ENCODE peak calls at places on chromosomes 16 and 17, in four cellular contexts. V is GM12878, C is K562, N is H1. G is an unnamed sample.

GRCh38 chr16:58198022-58198683 is at the start of gene CSNK2A2:
- DNase-seq in V (no peak), C (peak; percentile 96), N (no peak), G (peak; percentile 32)

GRCh38 chr16:48829361-48829760 is 219.4 kb upstream of the N4BP1 start:
- DNase-seq in V (no peak), C (no peak), N (no peak), G (no peak)

GRCh38 chr17:45096141-45096540 is 35.0 kb downstream of the NMT1 start:
- DNase-seq in V (no peak), C (no peak), N (no peak), G (peak; percentile 13)

GRCh38 chr16:12361016-12361415 is 384.5 kb downstream of the SNX29 start:
- DNase-seq in V (no peak), C (no peak), N (no peak), G (no peak)

GRCh38 chr17:69822314-69822875 is 252.6 kb upstream of the KCNJ16 start:
- DNase-seq in V (no peak), C (no peak), N (no peak), G (no peak)

GRCh38 chr17:76791053-76791980 is 53.4 kb downstream of the MFSD11 start:
- DNase-seq in V (peak; percentile 33), C (peak; percentile 79), N (no peak), G (no peak)

GRCh38 chr17:69853533-69854262 is 221.3 kb upstream of the KCNJ16 start:
- DNase-seq in V (no peak), C (no peak), N (no peak), G (no peak)

GRCh38 chr16:69924777-69925191 is 26.4 kb upstream of the CLEC18A start:
- DNase-seq in V (no peak), C (no peak), N (no peak), G (no peak)

GRCh38 chr16:74936902-74937560 is 47.9 kb downstream of the WDR59 start:
- DNase-seq in V (peak; percentile 50), C (no peak), N (no peak), G (no peak)

GRCh38 chr17:74457820-74458166 is 8.6 kb upstream of the CD300A start:
- DNase-seq in V (no peak), C (no peak), N (no peak), G (no peak)

GRCh38 chr17:1870592-1870991 is 40.8 kb downstream of the RPA1 start:
- DNase-seq in V (no peak), C (no peak), N (no peak), G (no peak)

GRCh38 chr17:76840884-76841775 is 27.1 kb upstream of the MGAT5B start:
- DNase-seq in V (no peak), C (peak; percentile 50), N (no peak), G (no peak)

GRCh38 chr16:21339927-21340326 is 61.8 kb upstream of the CRYM start:
- DNase-seq in V (no peak), C (no peak), N (no peak), G (no peak)

GRCh38 chr17:78725448-78726021 is 56.5 kb downstream of the CYTH1 start:
- DNase-seq in V (no peak), C (no peak), N (no peak), G (no peak)
- TF ChIP-seq EGR1 in V (no peak), C (no peak), N (no peak), G (no peak)

DNA sequence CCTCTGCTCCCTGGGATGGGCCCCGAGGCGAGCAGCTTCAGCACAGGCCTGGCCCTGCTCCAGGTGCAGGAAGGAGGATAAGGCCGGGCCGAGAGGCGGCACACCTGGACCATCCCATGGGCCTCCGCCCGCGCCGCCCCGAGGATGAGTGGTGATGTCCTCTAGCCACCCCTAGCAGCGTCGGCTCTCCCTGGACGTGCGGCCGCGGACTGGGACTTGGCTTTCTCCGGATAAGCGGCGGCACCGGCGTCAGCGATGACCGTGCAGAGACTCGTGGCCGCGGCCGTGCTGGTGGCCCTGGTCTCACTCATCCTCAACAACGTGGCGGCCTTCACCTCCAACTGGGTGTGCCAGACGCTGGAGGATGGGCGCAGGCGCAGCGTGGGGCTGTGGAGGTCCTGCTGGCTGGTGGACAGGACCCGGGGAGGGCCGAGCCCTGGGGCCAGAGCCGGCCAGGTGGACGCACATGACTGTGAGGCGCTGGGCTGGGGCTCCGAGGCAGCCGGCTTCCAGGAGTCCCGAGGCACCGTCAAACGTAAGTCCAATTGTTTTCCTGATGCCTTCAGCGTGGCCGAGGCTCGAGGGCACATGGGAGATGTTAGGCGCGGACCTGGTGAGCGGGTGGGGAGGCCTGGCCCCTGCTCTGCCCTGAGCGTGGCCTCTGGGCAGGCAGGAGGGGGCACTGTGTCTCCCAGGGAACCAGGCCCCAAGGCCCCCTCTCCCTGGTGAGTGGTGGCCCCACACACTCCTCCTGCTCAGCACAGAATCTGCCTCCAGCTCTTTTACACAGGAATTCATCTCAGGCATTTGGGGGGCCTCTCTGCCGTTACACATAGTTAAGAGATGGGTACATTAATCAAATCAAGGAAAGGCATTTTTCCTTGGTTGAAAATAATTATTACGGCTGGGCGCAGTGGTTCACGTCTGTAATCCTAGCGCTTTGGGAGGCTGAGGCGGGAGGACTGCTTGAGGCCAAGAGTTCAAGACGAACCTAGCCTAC is 855 bp downstream of the TMEM204 start:
- DNase-seq in V (no peak), C (no peak), N (no peak), G (no peak)
- TF ChIP-seq EZH2 in V (no peak), C (no peak), N (no peak), G (no peak)

DNA sequence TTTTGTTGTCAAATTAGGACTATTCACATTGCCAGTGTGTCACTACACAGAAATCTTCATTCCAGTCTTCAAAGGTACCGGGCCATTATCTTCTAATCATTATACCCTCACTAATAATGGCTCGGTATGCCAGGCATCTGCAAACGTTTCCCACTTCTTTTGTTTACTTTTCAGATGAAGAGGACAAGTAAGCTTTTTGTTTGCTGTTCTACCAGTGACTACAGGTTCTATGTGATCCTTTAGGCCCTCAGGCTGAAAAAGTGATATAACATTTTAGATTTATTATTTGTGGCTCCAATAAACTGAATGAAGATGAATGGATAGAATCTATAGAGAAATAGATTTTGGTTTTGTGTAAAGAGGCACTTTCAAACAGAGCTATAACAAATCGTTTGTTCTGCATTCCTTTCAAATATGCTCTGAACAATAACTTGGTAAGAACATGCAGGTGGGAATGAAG is 403 bp upstream of the KRTAP3-1 start:
- DNase-seq in V (no peak), C (no peak), N (no peak), G (no peak)
- TF ChIP-seq SP1 in V (no peak), C (no peak), N (no peak), G (no peak)

DNA sequence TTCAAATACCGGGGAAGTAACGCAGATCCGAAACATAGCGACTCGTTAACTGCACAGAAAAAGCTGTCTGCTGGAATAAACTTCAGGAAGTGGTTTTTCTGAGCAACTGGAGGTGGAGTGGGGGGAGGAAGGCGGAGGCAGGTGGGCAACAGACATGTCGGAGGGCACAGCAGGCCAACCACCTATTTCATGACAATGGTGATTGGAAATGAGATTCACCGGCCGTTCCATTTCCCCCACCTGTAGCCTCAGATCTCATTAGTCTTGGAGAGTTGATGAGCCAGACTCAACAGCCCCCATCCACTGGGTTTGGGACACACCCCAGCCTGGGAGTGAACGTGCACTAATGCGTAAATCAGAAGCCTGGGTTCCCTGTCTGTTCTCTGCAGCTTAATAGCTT is 7.7 kb upstream of the PECAM1 start:
- DNase-seq in V (no peak), C (no peak), N (no peak), G (no peak)
- TF ChIP-seq EGR1 in V (no peak), C (no peak), N (no peak), G (no peak)

G was measured in HCT116.